ENCODE peak calls at places on chromosomes 4 and X, in four cellular contexts. One of them, this sample, is unnamed.

GRCh38 chrX:153981771-153982533 is 9.4 kb downstream of the TMEM187 start:
- DNase-seq in NB4: peak
- DNase-seq in A549: no peak
- DNase-seq in neural progenitor cell: no peak
- DNase-seq in this sample: no peak

GRCh38 chr4:139921551-139922184 is 232.3 kb downstream of the MAML3 start:
- DNase-seq in NB4: no peak
- DNase-seq in A549: no peak
- DNase-seq in neural progenitor cell: peak
- DNase-seq in this sample: no peak

GRCh38 chrX:153687121-153688039 is at the start of gene SLC6A8:
- DNase-seq in neural progenitor cell: peak
- DNase-seq in A549: peak
- DNase-seq in NB4: peak
- DNase-seq in this sample: peak

GRCh38 chrX:74521961-74522833 is 92.2 kb downstream of the RLIM start:
- DNase-seq in A549: no peak
- DNase-seq in neural progenitor cell: no peak
- DNase-seq in NB4: no peak
- DNase-seq in this sample: peak

GRCh38 chr4:15729910-15730533 is 27.2 kb downstream of the BST1 start:
- DNase-seq in neural progenitor cell: peak
- DNase-seq in NB4: peak
- DNase-seq in A549: peak
- DNase-seq in this sample: peak

GRCh38 chrX:129698150-129698549 is 40.6 kb upstream of the XPNPEP2 start:
- DNase-seq in A549: peak
- DNase-seq in NB4: no peak
- DNase-seq in neural progenitor cell: no peak
- DNase-seq in this sample: no peak

GRCh38 chrX:23900220-23900797 is 7.4 kb downstream of the APOO start:
- DNase-seq in neural progenitor cell: no peak
- DNase-seq in A549: peak
- DNase-seq in NB4: peak
- DNase-seq in this sample: no peak

GRCh38 chr4:124334119-124334518 is 378.4 kb downstream of the ANKRD50 start:
- DNase-seq in A549: peak
- DNase-seq in NB4: peak
- DNase-seq in neural progenitor cell: peak
- DNase-seq in this sample: peak

GRCh38 chr4:80062527-80062926 is 10.5 kb downstream of the ANTXR2 start:
- DNase-seq in A549: no peak
- DNase-seq in NB4: no peak
- DNase-seq in neural progenitor cell: no peak
- DNase-seq in this sample: no peak

GRCh38 chr4:157043131-157043530 is 32.8 kb upstream of the GLRB start:
- DNase-seq in NB4: peak
- DNase-seq in neural progenitor cell: peak
- DNase-seq in A549: peak
- DNase-seq in this sample: peak

GRCh38 chr4:38384962-38385285 is 279.1 kb upstream of the KLF3 start:
- DNase-seq in A549: no peak
- DNase-seq in neural progenitor cell: no peak
- DNase-seq in NB4: no peak
- DNase-seq in this sample: no peak

GRCh38 chr4:37453361-37454262 is 209.1 kb downstream of the NWD2 start:
- DNase-seq in A549: peak
- DNase-seq in neural progenitor cell: peak
- DNase-seq in NB4: peak
- DNase-seq in this sample: no peak

GRCh38 chr4:81058621-81059020 is 28.1 kb downstream of the BMP3 start:
- DNase-seq in neural progenitor cell: no peak
- DNase-seq in A549: no peak
- DNase-seq in NB4: no peak
- DNase-seq in this sample: no peak

GRCh38 chr4:105352826-105353225 is 121.0 kb downstream of the PPA2 start:
- DNase-seq in A549: no peak
- DNase-seq in neural progenitor cell: no peak
- DNase-seq in NB4: peak
- DNase-seq in this sample: peak

GRCh38 chr4:150297861-150298474 is 219.7 kb downstream of the DCLK2 start:
- DNase-seq in A549: peak
- DNase-seq in NB4: peak
- DNase-seq in neural progenitor cell: peak
- DNase-seq in this sample: peak
- TF ChIP-seq CTCF in A549: peak
- TF ChIP-seq CTCF in NB4: peak
- TF ChIP-seq CTCF in neural progenitor cell: peak
- TF ChIP-seq CTCF in this sample: peak

GRCh38 chr4:112109455-112110425 is 35.5 kb upstream of the FAM241A start:
- DNase-seq in NB4: peak
- DNase-seq in A549: peak
- DNase-seq in neural progenitor cell: no peak
- DNase-seq in this sample: peak
- TF ChIP-seq CTCF in NB4: no peak
- TF ChIP-seq CTCF in A549: no peak
- TF ChIP-seq CTCF in neural progenitor cell: no peak
- TF ChIP-seq CTCF in this sample: no peak

DNA sequence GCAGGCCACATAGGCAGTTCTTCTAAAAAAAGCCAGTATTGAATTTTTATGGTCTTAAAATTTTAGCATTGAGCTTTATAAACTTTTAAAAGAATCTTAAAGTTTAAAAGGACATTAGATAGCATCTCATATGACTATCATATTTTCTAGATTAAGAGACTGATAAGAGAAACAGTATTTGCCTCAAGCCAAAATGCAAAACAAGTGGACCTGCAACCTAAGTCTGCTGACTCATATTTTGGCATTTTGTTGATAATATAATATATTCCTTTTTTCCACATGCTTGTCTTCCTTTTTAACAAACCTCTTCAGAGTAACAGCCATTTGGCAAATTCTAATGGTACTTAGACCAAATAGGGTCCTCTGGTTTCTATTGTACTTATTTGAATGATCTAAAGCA is 328.5 kb upstream of the GALNTL6 start:
- DNase-seq in NB4: no peak
- DNase-seq in neural progenitor cell: no peak
- DNase-seq in A549: no peak
- DNase-seq in this sample: no peak
- TF ChIP-seq CTCF in NB4: no peak
- TF ChIP-seq CTCF in neural progenitor cell: no peak
- TF ChIP-seq CTCF in A549: no peak
- TF ChIP-seq CTCF in this sample: no peak

GRCh38 chr4:173013232-173013932 is 155.2 kb upstream of the GALNT7 start:
- DNase-seq in A549: peak
- DNase-seq in neural progenitor cell: peak
- DNase-seq in NB4: peak
- DNase-seq in this sample: peak

GRCh38 chr4:173012608-173013007 is 156.0 kb upstream of the GALNT7 start:
- DNase-seq in NB4: no peak
- DNase-seq in neural progenitor cell: no peak
- DNase-seq in A549: no peak
- DNase-seq in this sample: no peak

GRCh38 chr4:173017802-173018201 is 150.8 kb upstream of the GALNT7 start:
- DNase-seq in NB4: no peak
- DNase-seq in A549: no peak
- DNase-seq in neural progenitor cell: no peak
- DNase-seq in this sample: no peak

GRCh38 chr4:173014836-173015235 is 153.8 kb upstream of the GALNT7 start:
- DNase-seq in A549: no peak
- DNase-seq in NB4: no peak
- DNase-seq in neural progenitor cell: no peak
- DNase-seq in this sample: no peak

DNA sequence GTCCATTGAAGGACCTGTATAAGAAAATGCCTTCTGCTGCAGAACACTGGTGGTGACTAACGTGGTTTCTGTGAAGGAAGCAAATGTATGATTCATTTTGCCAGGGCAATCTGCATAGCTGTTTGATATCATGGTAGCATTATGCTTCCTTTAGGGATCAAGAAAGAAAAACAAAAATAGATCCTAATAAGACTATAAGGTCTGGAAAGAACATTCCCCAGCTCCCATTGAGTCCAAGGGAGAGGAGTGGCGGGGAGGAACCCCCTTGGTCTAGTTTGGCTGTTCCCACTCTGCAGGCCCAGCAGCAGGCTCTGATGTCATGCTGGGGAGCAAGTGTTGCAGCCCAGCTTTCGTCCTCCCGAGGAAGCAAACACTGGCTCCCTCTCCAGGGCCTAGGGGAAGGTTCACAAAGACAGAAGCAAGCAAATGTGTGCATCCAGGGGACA is 154.5 kb upstream of the GALNT7 start:
- DNase-seq in NB4: peak
- DNase-seq in neural progenitor cell: peak
- DNase-seq in A549: peak
- DNase-seq in this sample: peak
- TF ChIP-seq CTCF in NB4: peak
- TF ChIP-seq CTCF in neural progenitor cell: peak
- TF ChIP-seq CTCF in A549: no peak
- TF ChIP-seq CTCF in this sample: no peak

This sample was measured in HFFc6.